ENCODE peak calls at places on chromosome 22, in six cellular contexts. C, X, K, E, O and T are unnamed samples.
A peak's percentile ranks its signal among the peaks of the same experiment; 100 is the strongest.

GRCh38 chr22:38218661-38219331 is 17.0 kb downstream of the MAFF start:
- DNase-seq in C (no peak), X (no peak), K (peak; percentile 84), E (peak; percentile 76), O (no peak), T (no peak)

GRCh38 chr22:50435701-50436115 is 39.1 kb downstream of the SBF1 start:
- DNase-seq in C (no peak), X (no peak), K (no peak), E (no peak), O (no peak), T (no peak)

GRCh38 chr22:23700706-23701105 is 9.9 kb downstream of the RGL4 start:
- DNase-seq in C (no peak), X (no peak), K (no peak), E (peak; percentile 50), O (no peak), T (no peak)

GRCh38 chr22:42993651-42994275 is 21.2 kb downstream of the PACSIN2 start:
- DNase-seq in C (no peak), X (no peak), K (no peak), E (peak; percentile 99), O (no peak), T (no peak)

GRCh38 chr22:39593061-39593930 is 22.7 kb downstream of the CACNA1I start:
- DNase-seq in C (no peak), X (no peak), K (no peak), E (no peak), O (no peak), T (no peak)

GRCh38 chr22:42990131-42990838 is 24.7 kb downstream of the PACSIN2 start:
- DNase-seq in C (no peak), X (no peak), K (no peak), E (peak; percentile 45), O (no peak), T (no peak)

GRCh38 chr22:42797021-42797420 is 60.1 kb downstream of the ARFGAP3 start:
- DNase-seq in C (no peak), X (no peak), K (no peak), E (no peak), O (no peak), T (no peak)

GRCh38 chr22:49948958-49949913 is 11.3 kb upstream of the PIM3 start:
- DNase-seq in C (no peak), X (no peak), K (no peak), E (peak; percentile 84), O (no peak), T (no peak)

GRCh38 chr22:29661355-29661754 is 57.9 kb downstream of the NF2 start:
- DNase-seq in C (no peak), X (no peak), K (no peak), E (no peak), O (no peak), T (no peak)

GRCh38 chr22:43183496-43184263 is 3.3 kb downstream of the TTLL12 start:
- DNase-seq in C (peak; percentile 94), X (no peak), K (no peak), E (peak; percentile 67), O (no peak), T (no peak)

GRCh38 chr22:19767427-19768380 is 7.1 kb downstream of the TBX1 start:
- DNase-seq in C (no peak), X (no peak), K (no peak), E (peak; percentile 47), O (no peak), T (no peak)

GRCh38 chr22:38415561-38416321 is 39.3 kb downstream of the KCNJ4 start:
- DNase-seq in C (no peak), X (no peak), K (no peak), E (no peak), O (no peak), T (peak; percentile 36)

GRCh38 chr22:37103696-37104452 is 5.6 kb downstream of the TMPRSS6 start:
- DNase-seq in C (no peak), X (no peak), K (no peak), E (no peak), O (no peak), T (no peak)

GRCh38 chr22:26398741-26399153 is 30.3 kb upstream of the ASPHD2 start:
- DNase-seq in C (peak; percentile 69), X (peak; percentile 35), K (peak; percentile 62), E (no peak), O (no peak), T (peak; percentile 22)

GRCh38 chr22:45164217-45165123 is 745 bp downstream of the NUP50 start:
- DNase-seq in C (peak; percentile 38), X (peak; percentile 47), K (peak; percentile 68), E (no peak), O (no peak), T (peak; percentile 50)

GRCh38 chr22:39446239-39446721 is 10.5 kb upstream of the MGAT3 start:
- DNase-seq in C (peak; percentile 53), X (peak; percentile 60), K (peak; percentile 69), E (no peak), O (peak; percentile 59), T (peak; percentile 72)

GRCh38 chr22:42294034-42294985 is 23.9 kb upstream of the TCF20 start:
- DNase-seq in C (peak; percentile 50), X (no peak), K (peak; percentile 92), E (peak; percentile 39), O (no peak), T (no peak)

GRCh38 chr22:50544078-50544745 is 1.5 kb upstream of the KLHDC7B start:
- DNase-seq in C (no peak), X (peak; percentile 80), K (peak; percentile 95), E (no peak), O (no peak), T (peak; percentile 78)

GRCh38 chr22:23012081-23012622 is 58.2 kb upstream of the GNAZ start:
- DNase-seq in C (no peak), X (peak; percentile 19), K (no peak), E (no peak), O (peak; percentile 36), T (no peak)

GRCh38 chr22:29503811-29504372 is 23.9 kb downstream of the NEFH start:
- DNase-seq in C (peak; percentile 87), X (no peak), K (no peak), E (no peak), O (no peak), T (no peak)

GRCh38 chr22:42693763-42694683 is 26.6 kb downstream of the A4GALT start:
- DNase-seq in C (no peak), X (no peak), K (no peak), E (no peak), O (no peak), T (no peak)

GRCh38 chr22:25396615-25397200 is 167.8 kb upstream of the GRK3 start:
- DNase-seq in C (no peak), X (no peak), K (no peak), E (peak; percentile 67), O (no peak), T (no peak)

GRCh38 chr22:21457023-21457787 is 10.0 kb upstream of the TMEM191C start:
- DNase-seq in C (no peak), X (no peak), K (no peak), E (peak; percentile 65), O (no peak), T (no peak)

GRCh38 chr22:29290061-29290460 is 16.4 kb upstream of the GAS2L1 start:
- DNase-seq in C (no peak), X (no peak), K (no peak), E (no peak), O (no peak), T (no peak)

GRCh38 chr22:43993072-43993760 is 30.9 kb upstream of the PARVB start:
- DNase-seq in C (peak; percentile 59), X (peak; percentile 77), K (peak; percentile 82), E (peak; percentile 34), O (peak; percentile 5), T (peak; percentile 77)

GRCh38 chr22:50298937-50299656 is 8.3 kb downstream of the PLXNB2 start:
- DNase-seq in C (no peak), X (no peak), K (no peak), E (no peak), O (no peak), T (no peak)

GRCh38 chr22:40855960-40856512 is 403 bp downstream of the ST13 start:
- DNase-seq in C (peak; percentile 37), X (peak; percentile 5), K (no peak), E (no peak), O (no peak), T (no peak)

GRCh38 chr22:43197271-43197941 is 10.5 kb upstream of the TTLL12 start:
- DNase-seq in C (no peak), X (no peak), K (no peak), E (no peak), O (no peak), T (no peak)

GRCh38 chr22:24087071-24087795 is 76.1 kb downstream of the CABIN1 start:
- DNase-seq in C (no peak), X (no peak), K (no peak), E (no peak), O (no peak), T (no peak)

GRCh38 chr22:50620861-50621490 is 7.0 kb downstream of the ARSA start:
- DNase-seq in C (no peak), X (no peak), K (no peak), E (peak; percentile 25), O (peak; percentile 86), T (no peak)

GRCh38 chr22:44947029-44947428 is 62.8 kb downstream of the PHF21B start:
- DNase-seq in C (no peak), X (no peak), K (no peak), E (no peak), O (no peak), T (no peak)

GRCh38 chr22:18078329-18079041 is 695 bp downstream of the PEX26 start:
- DNase-seq in C (peak; percentile 34), X (no peak), K (peak; percentile 62), E (peak; percentile 34), O (no peak), T (no peak)
- TF ChIP-seq POLR2A in C (no peak), X (no peak), K (no peak), E (no peak), O (peak; percentile 59), T (no peak)

GRCh38 chr22:46842606-46843005 is 80.2 kb downstream of the TBC1D22A start:
- DNase-seq in C (no peak), X (no peak), K (peak; percentile 37), E (no peak), O (no peak), T (no peak)
- TF ChIP-seq TAF1 in C (no peak), X (no peak), K (no peak), E (no peak), O (no peak), T (no peak)

GRCh38 chr22:32864596-32864995 is 63.1 kb downstream of the TIMP3 start:
- DNase-seq in C (no peak), X (no peak), K (no peak), E (no peak), O (no peak), T (no peak)

GRCh38 chr22:32861330-32861729 is 59.8 kb downstream of the TIMP3 start:
- DNase-seq in C (no peak), X (no peak), K (no peak), E (no peak), O (no peak), T (no peak)

GRCh38 chr22:32862083-32862482 is 60.6 kb downstream of the TIMP3 start:
- DNase-seq in C (no peak), X (no peak), K (no peak), E (no peak), O (no peak), T (no peak)

GRCh38 chr22:32864041-32864440 is 62.5 kb downstream of the TIMP3 start:
- DNase-seq in C (no peak), X (no peak), K (no peak), E (no peak), O (no peak), T (no peak)

GRCh38 chr22:32862936-32863661 is 61.6 kb downstream of the TIMP3 start:
- DNase-seq in C (no peak), X (no peak), K (no peak), E (no peak), O (no peak), T (no peak)
- TF ChIP-seq POLR2AphosphoS5 in C (no peak), X (no peak), K (no peak), E (no peak), O (no peak), T (no peak)

GRCh38 chr22:27880778-27881394 is 38.2 kb downstream of the PITPNB start:
- DNase-seq in C (peak; percentile 58), X (no peak), K (no peak), E (peak; percentile 56), O (no peak), T (no peak)
- TF ChIP-seq POLR2A in C (no peak), X (no peak), K (no peak), E (no peak), O (no peak), T (no peak)